ENCODE peak calls at places on chromosomes 2 and 18, in four cellular contexts. One of them, this sample, is unnamed.

GRCh38 chr2:240223631-240224030 is 83.2 kb upstream of the OTOS start:
- DNase-seq in AG09309: no peak
- DNase-seq in HL-60: no peak
- DNase-seq in right lobe of liver: peak
- DNase-seq in this sample: no peak

GRCh38 chr2:111202266-111203040 is 81.7 kb downstream of the BCL2L11 start:
- DNase-seq in HL-60: no peak
- DNase-seq in AG09309: no peak
- DNase-seq in right lobe of liver: no peak
- DNase-seq in this sample: no peak

GRCh38 chr2:152581360-152581759 is 135.9 kb downstream of the PRPF40A start:
- DNase-seq in right lobe of liver: no peak
- DNase-seq in HL-60: no peak
- DNase-seq in AG09309: no peak
- DNase-seq in this sample: no peak

GRCh38 chr2:37274354-37274965 is 43.0 kb downstream of the NDUFAF7 start:
- DNase-seq in HL-60: no peak
- DNase-seq in AG09309: peak
- DNase-seq in right lobe of liver: no peak
- DNase-seq in this sample: peak

GRCh38 chr2:20507166-20507692 is 60.4 kb downstream of the RHOB start:
- DNase-seq in right lobe of liver: no peak
- DNase-seq in AG09309: no peak
- DNase-seq in HL-60: no peak
- DNase-seq in this sample: no peak

GRCh38 chr18:21444465-21445023 is 156.0 kb downstream of the ESCO1 start:
- DNase-seq in HL-60: no peak
- DNase-seq in right lobe of liver: peak
- DNase-seq in AG09309: peak
- DNase-seq in this sample: no peak

GRCh38 chr2:143686585-143687164 is 557.5 kb downstream of the ARHGAP15 start:
- DNase-seq in AG09309: peak
- DNase-seq in right lobe of liver: no peak
- DNase-seq in HL-60: no peak
- DNase-seq in this sample: no peak

GRCh38 chr2:98769784-98770183 is 38.9 kb upstream of the MGAT4A start:
- DNase-seq in HL-60: no peak
- DNase-seq in AG09309: no peak
- DNase-seq in right lobe of liver: no peak
- DNase-seq in this sample: no peak

GRCh38 chr2:233051241-233052149 is 8.6 kb upstream of the INPP5D start:
- DNase-seq in HL-60: no peak
- DNase-seq in right lobe of liver: no peak
- DNase-seq in AG09309: no peak
- DNase-seq in this sample: no peak

GRCh38 chr18:32730620-32731021 is 42.2 kb downstream of the KLHL14 start:
- DNase-seq in AG09309: no peak
- DNase-seq in HL-60: no peak
- DNase-seq in right lobe of liver: no peak
- DNase-seq in this sample: no peak

GRCh38 chr2:240413813-240414429 is 21.5 kb upstream of the GPC1 start:
- DNase-seq in right lobe of liver: peak
- DNase-seq in AG09309: no peak
- DNase-seq in HL-60: no peak
- DNase-seq in this sample: no peak

GRCh38 chr18:78903436-78904178 is 76.0 kb upstream of the SALL3 start:
- DNase-seq in right lobe of liver: no peak
- DNase-seq in HL-60: no peak
- DNase-seq in AG09309: no peak
- DNase-seq in this sample: no peak

GRCh38 chr2:6977095-6977777 is 60.0 kb downstream of the RNF144A start:
- DNase-seq in HL-60: no peak
- DNase-seq in AG09309: no peak
- DNase-seq in right lobe of liver: no peak
- DNase-seq in this sample: peak

GRCh38 chr2:128282246-128282975 is 36.3 kb downstream of the HS6ST1 start:
- DNase-seq in HL-60: no peak
- DNase-seq in right lobe of liver: peak
- DNase-seq in AG09309: no peak
- DNase-seq in this sample: no peak

GRCh38 chr2:36520431-36520830 is 77.5 kb downstream of the FEZ2 start:
- DNase-seq in right lobe of liver: no peak
- DNase-seq in HL-60: no peak
- DNase-seq in AG09309: no peak
- DNase-seq in this sample: no peak

GRCh38 chr2:113133696-113134558 is 6.5 kb downstream of the IL1RN start:
- DNase-seq in HL-60: no peak
- DNase-seq in right lobe of liver: no peak
- DNase-seq in AG09309: no peak
- DNase-seq in this sample: no peak

DNA sequence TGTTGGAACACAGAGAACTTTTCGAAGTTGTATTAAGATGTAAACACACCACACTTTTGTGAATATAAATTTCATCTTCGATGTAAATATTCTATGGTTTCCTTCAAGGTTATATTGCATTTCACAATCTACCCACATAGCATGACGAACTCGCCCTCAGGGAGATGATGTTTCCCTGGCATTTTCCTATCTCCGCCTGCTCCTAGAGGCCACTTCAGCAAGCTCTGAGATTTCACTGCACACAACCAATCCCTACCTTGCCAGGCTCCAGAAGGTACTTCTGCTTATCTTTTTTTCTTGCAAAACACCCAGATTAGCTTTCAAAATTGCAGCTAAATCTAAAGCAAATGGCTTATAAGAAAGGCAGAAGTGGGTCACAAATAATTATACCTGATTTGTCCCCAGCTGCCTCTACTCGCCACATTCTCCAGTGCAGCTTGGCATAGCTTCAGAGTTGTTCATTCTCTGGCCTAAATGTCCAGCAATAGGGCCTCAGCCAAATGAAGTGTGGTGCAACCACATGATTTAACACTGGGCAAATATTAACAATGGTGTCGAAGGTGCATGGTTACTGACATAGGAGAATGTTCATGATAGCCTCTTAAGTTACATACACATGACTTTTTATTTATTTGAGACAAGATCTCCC is 32.4 kb upstream of the MRPL19 start:
- DNase-seq in right lobe of liver: peak
- DNase-seq in HL-60: no peak
- DNase-seq in AG09309: no peak
- DNase-seq in this sample: no peak
- TF ChIP-seq CTCF in right lobe of liver: no peak
- TF ChIP-seq CTCF in HL-60: no peak
- TF ChIP-seq CTCF in AG09309: no peak
- TF ChIP-seq CTCF in this sample: no peak

GRCh38 chr2:28490558-28490957 is 5.3 kb upstream of the PLB1 start:
- DNase-seq in AG09309: no peak
- DNase-seq in right lobe of liver: peak
- DNase-seq in HL-60: no peak
- DNase-seq in this sample: no peak
- H3K4me3 ChIP-seq in AG09309: no peak
- H3K4me3 ChIP-seq in right lobe of liver: no peak
- H3K4me3 ChIP-seq in HL-60: no peak
- H3K4me3 ChIP-seq in this sample: no peak

GRCh38 chr2:235005603-235006259 is 53.9 kb downstream of the SH3BP4 start:
- DNase-seq in HL-60: no peak
- DNase-seq in AG09309: no peak
- DNase-seq in right lobe of liver: peak
- DNase-seq in this sample: no peak
- TF ChIP-seq CTCF in HL-60: no peak
- TF ChIP-seq CTCF in AG09309: no peak
- TF ChIP-seq CTCF in right lobe of liver: peak
- TF ChIP-seq CTCF in this sample: peak

GRCh38 chr2:241857572-241858121 is 1.0 kb downstream of the PDCD1 start:
- DNase-seq in AG09309: no peak
- DNase-seq in HL-60: no peak
- DNase-seq in right lobe of liver: no peak
- DNase-seq in this sample: no peak
- H3K4me3 ChIP-seq in AG09309: no peak
- H3K4me3 ChIP-seq in HL-60: no peak
- H3K4me3 ChIP-seq in right lobe of liver: no peak
- H3K4me3 ChIP-seq in this sample: no peak

GRCh38 chr18:57052173-57052572 is 94.7 kb upstream of the BOD1L2 start:
- DNase-seq in AG09309: no peak
- DNase-seq in HL-60: no peak
- DNase-seq in right lobe of liver: no peak
- DNase-seq in this sample: no peak
- TF ChIP-seq CTCF in AG09309: no peak
- TF ChIP-seq CTCF in HL-60: no peak
- TF ChIP-seq CTCF in right lobe of liver: no peak
- TF ChIP-seq CTCF in this sample: no peak

GRCh38 chr2:29130295-29130694 is 15.1 kb downstream of the CLIP4 start:
- DNase-seq in HL-60: no peak
- DNase-seq in AG09309: peak
- DNase-seq in right lobe of liver: no peak
- DNase-seq in this sample: no peak
- H3K4me3 ChIP-seq in HL-60: no peak
- H3K4me3 ChIP-seq in AG09309: peak
- H3K4me3 ChIP-seq in right lobe of liver: no peak
- H3K4me3 ChIP-seq in this sample: no peak

GRCh38 chr2:237585590-237586221 is 4.8 kb downstream of the RAB17 start:
- DNase-seq in right lobe of liver: peak
- DNase-seq in AG09309: no peak
- DNase-seq in HL-60: no peak
- DNase-seq in this sample: no peak

GRCh38 chr2:237577956-237578870 is 11.8 kb downstream of the PRLH start:
- DNase-seq in AG09309: no peak
- DNase-seq in HL-60: no peak
- DNase-seq in right lobe of liver: no peak
- DNase-seq in this sample: no peak

GRCh38 chr2:237583385-237584295 is 6.9 kb downstream of the RAB17 start:
- DNase-seq in right lobe of liver: no peak
- DNase-seq in AG09309: no peak
- DNase-seq in HL-60: no peak
- DNase-seq in this sample: no peak

GRCh38 chr2:237581326-237581725 is 9.2 kb downstream of the RAB17 start:
- DNase-seq in right lobe of liver: no peak
- DNase-seq in AG09309: no peak
- DNase-seq in HL-60: no peak
- DNase-seq in this sample: no peak

DNA sequence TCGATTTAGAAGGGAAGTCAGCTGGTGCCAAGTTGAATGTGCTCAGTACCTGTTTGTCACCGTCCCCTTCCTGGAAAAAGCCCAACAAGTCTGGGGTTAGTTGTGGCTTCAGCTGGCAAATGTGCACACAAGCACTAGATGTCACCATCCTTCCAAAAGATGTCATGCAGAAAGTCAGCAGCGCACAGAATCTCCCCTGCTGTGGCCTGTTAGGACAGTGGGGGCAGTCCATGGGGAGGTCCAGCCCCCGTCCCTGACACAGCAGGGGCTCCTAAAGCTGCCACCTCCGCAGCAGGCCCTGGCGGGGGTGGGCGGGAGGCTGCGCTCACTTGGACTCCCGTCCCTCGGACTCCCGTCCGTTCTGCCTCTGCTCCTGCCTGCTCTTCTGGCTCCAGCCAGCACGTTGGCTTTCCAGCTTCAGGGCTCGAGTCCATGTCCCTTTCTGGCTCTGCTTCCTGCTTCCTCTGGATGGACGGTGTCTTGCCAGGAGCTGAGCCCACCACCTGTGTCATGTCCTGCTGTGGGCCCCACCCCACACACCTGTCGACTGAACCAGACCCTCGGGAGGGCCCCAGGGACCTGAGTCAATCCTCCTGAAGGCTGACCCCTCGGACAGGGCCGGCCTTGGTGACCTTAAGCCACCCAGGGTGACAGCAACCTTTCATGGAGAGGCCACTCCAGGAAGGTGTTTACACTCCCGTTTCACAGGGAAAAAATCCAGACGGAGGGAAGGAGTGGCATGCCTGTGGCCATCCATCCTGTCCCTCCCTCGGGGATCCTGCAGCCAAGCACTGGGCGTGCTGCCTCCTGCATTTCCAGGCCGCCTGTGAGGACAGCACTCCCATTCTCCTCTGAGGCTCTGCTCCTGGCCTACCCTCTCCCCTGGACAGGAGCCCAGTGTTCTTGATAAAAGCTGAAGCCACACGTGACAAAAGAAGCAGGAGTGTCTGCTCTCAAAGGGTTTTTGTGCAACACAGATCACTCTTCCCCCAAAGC is 8.5 kb downstream of the RAB17 start:
- DNase-seq in HL-60: no peak
- DNase-seq in right lobe of liver: peak
- DNase-seq in AG09309: peak
- DNase-seq in this sample: no peak
- TF ChIP-seq CTCF in HL-60: no peak
- TF ChIP-seq CTCF in right lobe of liver: peak
- TF ChIP-seq CTCF in AG09309: peak
- TF ChIP-seq CTCF in this sample: peak

DNA sequence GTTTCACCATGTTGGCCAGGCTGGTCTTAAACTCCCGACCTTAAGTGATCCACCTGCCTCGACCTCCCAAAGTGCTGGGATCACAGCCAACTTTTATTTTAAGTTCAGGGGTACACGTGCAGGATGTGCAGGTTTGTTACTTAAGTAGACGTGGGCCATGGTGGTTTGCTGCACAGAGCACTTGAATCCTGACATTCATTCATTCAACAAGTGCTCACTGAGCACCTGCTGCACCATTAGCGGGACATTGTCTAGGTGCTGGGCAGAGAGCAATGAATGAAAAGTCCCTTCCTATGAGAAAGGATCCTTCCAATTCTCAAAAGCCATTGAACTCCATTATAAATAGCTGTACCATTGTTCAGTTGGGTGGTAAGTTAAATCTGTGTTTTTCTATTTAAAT is 31.0 kb downstream of the TGFA start:
- DNase-seq in AG09309: no peak
- DNase-seq in HL-60: no peak
- DNase-seq in right lobe of liver: no peak
- DNase-seq in this sample: no peak
- H3K4me3 ChIP-seq in AG09309: no peak
- H3K4me3 ChIP-seq in HL-60: no peak
- H3K4me3 ChIP-seq in right lobe of liver: no peak
- H3K4me3 ChIP-seq in this sample: no peak

DNA sequence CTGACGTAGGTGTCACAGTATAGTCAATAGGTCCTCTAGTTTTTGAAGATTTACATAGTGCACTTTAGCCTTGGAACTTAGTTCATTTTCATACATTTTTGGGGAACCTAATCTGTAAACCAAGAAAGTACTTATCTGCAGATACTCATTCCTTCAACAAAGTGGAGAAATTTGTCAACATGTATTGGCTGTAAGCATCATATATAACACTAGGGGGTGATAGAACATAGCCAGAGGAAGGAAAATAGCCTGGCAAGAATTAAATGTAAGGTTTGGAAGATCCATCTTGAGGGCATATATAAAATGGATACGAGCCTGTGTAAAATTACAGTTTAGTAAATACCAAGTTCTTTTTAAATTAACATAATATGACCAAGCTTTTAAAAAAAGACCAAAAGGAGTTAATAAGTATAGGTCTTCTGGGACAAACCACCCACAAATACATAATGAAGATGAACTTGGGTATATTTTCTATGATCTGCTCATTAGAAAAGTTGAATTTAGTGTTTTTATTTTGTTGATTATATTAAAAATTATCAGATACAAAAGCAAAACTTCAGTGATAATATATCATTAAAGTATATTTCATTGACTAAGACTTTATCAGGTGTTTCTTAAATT is 18.2 kb downstream of the RPL37A start:
- DNase-seq in AG09309: no peak
- DNase-seq in right lobe of liver: no peak
- DNase-seq in HL-60: peak
- DNase-seq in this sample: no peak
- TF ChIP-seq CTCF in AG09309: peak
- TF ChIP-seq CTCF in right lobe of liver: peak
- TF ChIP-seq CTCF in HL-60: peak
- TF ChIP-seq CTCF in this sample: peak